ENCODE peak calls at places on chromosomes 16 and 17, in five cellular contexts. K is ELF-1, Y is globus pallidus, O is dermis microvascular lymphatic vessel endothelial cell, P is HuH-7.5. Z is an unnamed sample.

GRCh38 chr17:68445671-68446070 is 11.6 kb downstream of the WIPI1 start:
- DNase-seq in K (peak), Y (no peak), O (no peak), P (no peak), Z (peak)

GRCh38 chr17:20279631-20280030 is 187.7 kb downstream of the LGALS9B start:
- DNase-seq in K (no peak), Y (no peak), O (no peak), P (no peak), Z (no peak)

GRCh38 chr17:65696739-65697394 is 135.4 kb upstream of the AXIN2 start:
- DNase-seq in K (no peak), Y (no peak), O (no peak), P (no peak), Z (no peak)

GRCh38 chr17:62696726-62697490 is 69.4 kb downstream of the MRC2 start:
- DNase-seq in K (no peak), Y (peak), O (no peak), P (no peak), Z (no peak)

GRCh38 chr17:67359960-67360817 is 6.2 kb downstream of the PSMD12 start:
- DNase-seq in K (no peak), Y (no peak), O (no peak), P (no peak), Z (peak)

GRCh38 chr17:82072827-82073226 is 7.2 kb upstream of the DUS1L start:
- DNase-seq in K (no peak), Y (no peak), O (no peak), P (no peak), Z (no peak)

GRCh38 chr16:71723537-71724319 is 773 bp downstream of the PHLPP2 start:
- DNase-seq in K (peak), Y (peak), O (peak), P (peak), Z (peak)

GRCh38 chr16:35492225-35492624 is 2032.8 kb downstream of the TP53TG3F start:
- DNase-seq in K (no peak), Y (no peak), O (no peak), P (no peak), Z (peak)

GRCh38 chr17:71224824-71225575 is 895.8 kb upstream of the SOX9 start:
- DNase-seq in K (no peak), Y (no peak), O (no peak), P (no peak), Z (no peak)

GRCh38 chr16:80948886-80949502 is 57.7 kb downstream of the CMC2 start:
- DNase-seq in K (peak), Y (peak), O (no peak), P (peak), Z (no peak)

GRCh38 chr17:73969956-73970355 is 233.5 kb upstream of the RPL38 start:
- DNase-seq in K (no peak), Y (peak), O (no peak), P (peak), Z (peak)

GRCh38 chr16:14196539-14196938 is 125.4 kb downstream of the MRTFB start:
- DNase-seq in K (no peak), Y (no peak), O (peak), P (no peak), Z (no peak)